ENCODE peak calls at places on chromosomes 7 and 10, in eight cellular contexts. N is stimulated activated CD8-positive, alpha-beta memory T cell treated with anti-CD3 and anti-CD28 coated beads, Interleukin-15, amount 100 ng/mL, for 1 hour; T is GM12865; S is GM04503; A is CD4-positive, alpha-beta T cell; F is central memory CD4-positive, alpha-beta T cell; D is adipocyte; L is T-cell. P is an unnamed sample.

GRCh38 chr10:85666987-85667386 is 699.6 kb downstream of the GRID1 start:
- DNase-seq in N (no peak), T (no peak), S (no peak), A (no peak), F (no peak), D (no peak), L (no peak), P (no peak)

GRCh38 chr10:71606721-71607430 is 112.7 kb downstream of the C10orf105 start:
- DNase-seq in N (no peak), T (no peak), S (no peak), A (no peak), F (no peak), D (no peak), L (no peak), P (no peak)

GRCh38 chr10:53839437-53840039 is 961.5 kb downstream of the PCDH15 start:
- DNase-seq in N (no peak), T (peak), S (no peak), A (no peak), F (no peak), D (peak), L (no peak), P (no peak)

GRCh38 chr10:106577756-106578155 is 586.8 kb downstream of the SORCS1 start:
- DNase-seq in N (no peak), T (no peak), S (no peak), A (no peak), F (no peak), D (no peak), L (no peak), P (no peak)

GRCh38 chr10:27783660-27784059 is 38.0 kb upstream of the MKX start:
- DNase-seq in N (no peak), T (peak), S (peak), A (no peak), F (no peak), D (peak), L (no peak), P (peak)

GRCh38 chr7:125085084-125085483 is 155.5 kb upstream of the POT1 start:
- DNase-seq in N (no peak), T (no peak), S (no peak), A (no peak), F (no peak), D (no peak), L (no peak), P (no peak)

GRCh38 chr10:24467094-24467493 is 256.6 kb downstream of the ARHGAP21 start:
- DNase-seq in N (no peak), T (no peak), S (no peak), A (no peak), F (no peak), D (no peak), L (no peak), P (no peak)

GRCh38 chr7:155373359-155374273 is 75.9 kb downstream of the INSIG1 start:
- DNase-seq in N (no peak), T (no peak), S (no peak), A (no peak), F (no peak), D (peak), L (no peak), P (no peak)

GRCh38 chr10:12340371-12340770 is 9.0 kb upstream of the CAMK1D start:
- DNase-seq in N (no peak), T (no peak), S (no peak), A (no peak), F (no peak), D (no peak), L (no peak), P (no peak)

GRCh38 chr7:76294344-76295024 is 8.0 kb upstream of the HSPB1 start:
- DNase-seq in N (no peak), T (peak), S (peak), A (no peak), F (no peak), D (peak), L (no peak), P (no peak)

GRCh38 chr10:72567884-72568283 is 58.0 kb downstream of the MICU1 start:
- DNase-seq in N (no peak), T (peak), S (no peak), A (no peak), F (no peak), D (peak), L (no peak), P (no peak)

GRCh38 chr7:69790915-69791473 is 192.7 kb downstream of the AUTS2 start:
- DNase-seq in N (no peak), T (no peak), S (no peak), A (no peak), F (no peak), D (no peak), L (no peak), P (no peak)

GRCh38 chr7:41880107-41880506 is 177.2 kb upstream of the INHBA start:
- DNase-seq in N (no peak), T (no peak), S (peak), A (no peak), F (no peak), D (peak), L (no peak), P (no peak)

GRCh38 chr7:727104-727805 is at the start of gene PRKAR1B:
- DNase-seq in N (no peak), T (peak), S (no peak), A (peak), F (peak), D (peak), L (no peak), P (no peak)

GRCh38 chr7:44630791-44631457 is 24.5 kb downstream of the OGDH start:
- DNase-seq in N (no peak), T (no peak), S (no peak), A (no peak), F (no peak), D (no peak), L (no peak), P (no peak)

GRCh38 chr7:124680304-124680703 is 85.3 kb downstream of the GPR37 start:
- DNase-seq in N (no peak), T (no peak), S (no peak), A (no peak), F (no peak), D (no peak), L (no peak), P (no peak)

GRCh38 chr7:122827763-122828162 is 58.5 kb downstream of the CADPS2 start:
- DNase-seq in N (no peak), T (no peak), S (no peak), A (no peak), F (no peak), D (no peak), L (no peak), P (no peak)

GRCh38 chr7:85125679-85126078 is 61.2 kb downstream of the SEMA3D start:
- DNase-seq in N (no peak), T (no peak), S (no peak), A (no peak), F (no peak), D (peak), L (no peak), P (no peak)

GRCh38 chr10:49761789-49762565 is at the start of gene OGDHL:
- DNase-seq in N (no peak), T (peak), S (no peak), A (peak), F (no peak), D (peak), L (no peak), P (peak)

GRCh38 chr7:78226059-78226658 is 427.6 kb downstream of the PHTF2 start:
- DNase-seq in N (no peak), T (peak), S (no peak), A (no peak), F (no peak), D (peak), L (no peak), P (no peak)

GRCh38 chr7:144508702-144509101 is 105.2 kb upstream of the NOBOX start:
- DNase-seq in N (no peak), T (peak), S (no peak), A (no peak), F (no peak), D (no peak), L (no peak), P (no peak)

GRCh38 chr7:77940647-77941046 is 142.1 kb downstream of the PHTF2 start:
- DNase-seq in N (no peak), T (peak), S (no peak), A (no peak), F (no peak), D (peak), L (no peak), P (no peak)

GRCh38 chr7:100153713-100154519 is 4.6 kb downstream of the TRAPPC14 start:
- DNase-seq in N (no peak), T (no peak), S (no peak), A (no peak), F (no peak), D (no peak), L (no peak), P (no peak)

GRCh38 chr10:34666008-34666700 is 148.9 kb downstream of the PARD3 start:
- DNase-seq in N (no peak), T (peak), S (peak), A (no peak), F (no peak), D (peak), L (no peak), P (no peak)

GRCh38 chr7:5507026-5507425 is 83.4 kb upstream of the TNRC18 start:
- DNase-seq in N (no peak), T (no peak), S (no peak), A (no peak), F (no peak), D (no peak), L (no peak), P (no peak)

GRCh38 chr10:64115913-64116643 is 594.9 kb downstream of the REEP3 start:
- DNase-seq in N (no peak), T (peak), S (no peak), A (no peak), F (no peak), D (peak), L (no peak), P (no peak)

GRCh38 chr10:75764974-75765551 is 333.6 kb downstream of the LRMDA start:
- DNase-seq in N (no peak), T (no peak), S (no peak), A (no peak), F (no peak), D (no peak), L (no peak), P (no peak)

GRCh38 chr10:133114726-133115452 is 27.2 kb downstream of the ADGRA1 start:
- DNase-seq in N (no peak), T (no peak), S (no peak), A (no peak), F (no peak), D (no peak), L (no peak), P (no peak)

GRCh38 chr7:114922652-114923402 is 933 bp downstream of the MDFIC start:
- DNase-seq in N (no peak), T (peak), S (peak), A (peak), F (peak), D (peak), L (peak), P (peak)

GRCh38 chr7:137940656-137941518 is 61.0 kb downstream of the CREB3L2 start:
- DNase-seq in N (no peak), T (no peak), S (no peak), A (no peak), F (no peak), D (peak), L (no peak), P (no peak)

GRCh38 chr10:122282909-122283308 is 11.8 kb downstream of the BTBD16 start:
- DNase-seq in N (no peak), T (no peak), S (no peak), A (no peak), F (no peak), D (no peak), L (no peak), P (no peak)

GRCh38 chr10:17958049-17958448 is 6.3 kb downstream of the SLC39A12 start:
- DNase-seq in N (no peak), T (no peak), S (no peak), A (no peak), F (no peak), D (no peak), L (no peak), P (no peak)

GRCh38 chr10:80517416-80518142 is 20.1 kb upstream of the SH2D4B start:
- DNase-seq in N (no peak), T (no peak), S (no peak), A (no peak), F (no peak), D (no peak), L (no peak), P (no peak)

P was measured in CD8-positive, alpha-beta T cell.